ENCODE peak calls at places on chromosomes 1 and 21, in five cellular contexts. One of them, this sample, is unnamed.

GRCh38 chr1:86649618-86650017 is 54.8 kb upstream of the SH3GLB1 start:
- DNase-seq in stimulated activated CD4-positive, alpha-beta T cell treated with anti-CD3 and anti-CD28 coated beads, TNF-alpha, amount 100 ng/mL, for 1 hour: no peak
- DNase-seq in NCI-H1417: no peak
- DNase-seq in stimulated activated CD8-positive, alpha-beta memory T cell treated with anti-CD3 and anti-CD28 coated beads, Interleukin-7, amount 100 ng/mL, for 1 hour: no peak
- DNase-seq in fibroblast of pulmonary artery: no peak
- DNase-seq in this sample: no peak

GRCh38 chr1:57163332-57163731 is 197.5 kb upstream of the C8B start:
- DNase-seq in fibroblast of pulmonary artery: no peak
- DNase-seq in NCI-H1417: no peak
- DNase-seq in stimulated activated CD8-positive, alpha-beta memory T cell treated with anti-CD3 and anti-CD28 coated beads, Interleukin-7, amount 100 ng/mL, for 1 hour: no peak
- DNase-seq in stimulated activated CD4-positive, alpha-beta T cell treated with anti-CD3 and anti-CD28 coated beads, TNF-alpha, amount 100 ng/mL, for 1 hour: no peak
- DNase-seq in this sample: no peak

GRCh38 chr1:181803421-181803820 is 258.1 kb downstream of the ZNF648 start:
- DNase-seq in stimulated activated CD8-positive, alpha-beta memory T cell treated with anti-CD3 and anti-CD28 coated beads, Interleukin-7, amount 100 ng/mL, for 1 hour: no peak
- DNase-seq in fibroblast of pulmonary artery: no peak
- DNase-seq in NCI-H1417: no peak
- DNase-seq in stimulated activated CD4-positive, alpha-beta T cell treated with anti-CD3 and anti-CD28 coated beads, TNF-alpha, amount 100 ng/mL, for 1 hour: no peak
- DNase-seq in this sample: no peak

GRCh38 chr1:200380589-200381021 is 29.2 kb downstream of the ZNF281 start:
- DNase-seq in fibroblast of pulmonary artery: no peak
- DNase-seq in NCI-H1417: no peak
- DNase-seq in stimulated activated CD8-positive, alpha-beta memory T cell treated with anti-CD3 and anti-CD28 coated beads, Interleukin-7, amount 100 ng/mL, for 1 hour: no peak
- DNase-seq in stimulated activated CD4-positive, alpha-beta T cell treated with anti-CD3 and anti-CD28 coated beads, TNF-alpha, amount 100 ng/mL, for 1 hour: no peak
- DNase-seq in this sample: no peak

GRCh38 chr1:89888480-89889335 is 67.9 kb downstream of the LRRC8D start:
- DNase-seq in fibroblast of pulmonary artery: no peak
- DNase-seq in stimulated activated CD4-positive, alpha-beta T cell treated with anti-CD3 and anti-CD28 coated beads, TNF-alpha, amount 100 ng/mL, for 1 hour: no peak
- DNase-seq in NCI-H1417: no peak
- DNase-seq in stimulated activated CD8-positive, alpha-beta memory T cell treated with anti-CD3 and anti-CD28 coated beads, Interleukin-7, amount 100 ng/mL, for 1 hour: no peak
- DNase-seq in this sample: no peak

GRCh38 chr1:209883341-209883971 is 54.6 kb upstream of the SYT14 start:
- DNase-seq in stimulated activated CD8-positive, alpha-beta memory T cell treated with anti-CD3 and anti-CD28 coated beads, Interleukin-7, amount 100 ng/mL, for 1 hour: no peak
- DNase-seq in NCI-H1417: no peak
- DNase-seq in fibroblast of pulmonary artery: peak
- DNase-seq in stimulated activated CD4-positive, alpha-beta T cell treated with anti-CD3 and anti-CD28 coated beads, TNF-alpha, amount 100 ng/mL, for 1 hour: no peak
- DNase-seq in this sample: no peak

GRCh38 chr1:218353656-218354055 is 8.5 kb downstream of the TGFB2 start:
- DNase-seq in fibroblast of pulmonary artery: no peak
- DNase-seq in NCI-H1417: no peak
- DNase-seq in stimulated activated CD4-positive, alpha-beta T cell treated with anti-CD3 and anti-CD28 coated beads, TNF-alpha, amount 100 ng/mL, for 1 hour: no peak
- DNase-seq in stimulated activated CD8-positive, alpha-beta memory T cell treated with anti-CD3 and anti-CD28 coated beads, Interleukin-7, amount 100 ng/mL, for 1 hour: no peak
- DNase-seq in this sample: no peak

GRCh38 chr1:33316601-33317000 is 4.3 kb downstream of the A3GALT2 start:
- DNase-seq in fibroblast of pulmonary artery: no peak
- DNase-seq in NCI-H1417: no peak
- DNase-seq in stimulated activated CD8-positive, alpha-beta memory T cell treated with anti-CD3 and anti-CD28 coated beads, Interleukin-7, amount 100 ng/mL, for 1 hour: no peak
- DNase-seq in stimulated activated CD4-positive, alpha-beta T cell treated with anti-CD3 and anti-CD28 coated beads, TNF-alpha, amount 100 ng/mL, for 1 hour: no peak
- DNase-seq in this sample: no peak

GRCh38 chr1:247332901-247333361 is 1.3 kb upstream of the ZNF496 start:
- DNase-seq in stimulated activated CD8-positive, alpha-beta memory T cell treated with anti-CD3 and anti-CD28 coated beads, Interleukin-7, amount 100 ng/mL, for 1 hour: no peak
- DNase-seq in fibroblast of pulmonary artery: peak
- DNase-seq in NCI-H1417: no peak
- DNase-seq in stimulated activated CD4-positive, alpha-beta T cell treated with anti-CD3 and anti-CD28 coated beads, TNF-alpha, amount 100 ng/mL, for 1 hour: no peak
- DNase-seq in this sample: no peak

GRCh38 chr1:198444792-198445191 is 95.7 kb downstream of the ATP6V1G3 start:
- DNase-seq in stimulated activated CD8-positive, alpha-beta memory T cell treated with anti-CD3 and anti-CD28 coated beads, Interleukin-7, amount 100 ng/mL, for 1 hour: no peak
- DNase-seq in fibroblast of pulmonary artery: peak
- DNase-seq in stimulated activated CD4-positive, alpha-beta T cell treated with anti-CD3 and anti-CD28 coated beads, TNF-alpha, amount 100 ng/mL, for 1 hour: no peak
- DNase-seq in NCI-H1417: no peak
- DNase-seq in this sample: no peak

GRCh38 chr21:44805226-44805625 is 3.6 kb upstream of the UBE2G2 start:
- DNase-seq in fibroblast of pulmonary artery: no peak
- DNase-seq in stimulated activated CD4-positive, alpha-beta T cell treated with anti-CD3 and anti-CD28 coated beads, TNF-alpha, amount 100 ng/mL, for 1 hour: no peak
- DNase-seq in stimulated activated CD8-positive, alpha-beta memory T cell treated with anti-CD3 and anti-CD28 coated beads, Interleukin-7, amount 100 ng/mL, for 1 hour: no peak
- DNase-seq in NCI-H1417: no peak
- DNase-seq in this sample: no peak

GRCh38 chr1:44454704-44455103 is 49.6 kb downstream of the RNF220 start:
- DNase-seq in stimulated activated CD8-positive, alpha-beta memory T cell treated with anti-CD3 and anti-CD28 coated beads, Interleukin-7, amount 100 ng/mL, for 1 hour: no peak
- DNase-seq in stimulated activated CD4-positive, alpha-beta T cell treated with anti-CD3 and anti-CD28 coated beads, TNF-alpha, amount 100 ng/mL, for 1 hour: no peak
- DNase-seq in NCI-H1417: no peak
- DNase-seq in fibroblast of pulmonary artery: no peak
- DNase-seq in this sample: no peak

GRCh38 chr1:170265234-170265633 is 119.5 kb downstream of the NTMT2 start:
- DNase-seq in stimulated activated CD4-positive, alpha-beta T cell treated with anti-CD3 and anti-CD28 coated beads, TNF-alpha, amount 100 ng/mL, for 1 hour: no peak
- DNase-seq in fibroblast of pulmonary artery: no peak
- DNase-seq in NCI-H1417: peak
- DNase-seq in stimulated activated CD8-positive, alpha-beta memory T cell treated with anti-CD3 and anti-CD28 coated beads, Interleukin-7, amount 100 ng/mL, for 1 hour: no peak
- DNase-seq in this sample: no peak

GRCh38 chr1:98051065-98051675 is 130.3 kb upstream of the DPYD start:
- DNase-seq in stimulated activated CD8-positive, alpha-beta memory T cell treated with anti-CD3 and anti-CD28 coated beads, Interleukin-7, amount 100 ng/mL, for 1 hour: peak
- DNase-seq in NCI-H1417: peak
- DNase-seq in fibroblast of pulmonary artery: peak
- DNase-seq in stimulated activated CD4-positive, alpha-beta T cell treated with anti-CD3 and anti-CD28 coated beads, TNF-alpha, amount 100 ng/mL, for 1 hour: peak
- DNase-seq in this sample: peak

GRCh38 chr1:179143332-179143731 is 61.5 kb downstream of the TOR3A start:
- DNase-seq in stimulated activated CD4-positive, alpha-beta T cell treated with anti-CD3 and anti-CD28 coated beads, TNF-alpha, amount 100 ng/mL, for 1 hour: no peak
- DNase-seq in NCI-H1417: no peak
- DNase-seq in fibroblast of pulmonary artery: peak
- DNase-seq in stimulated activated CD8-positive, alpha-beta memory T cell treated with anti-CD3 and anti-CD28 coated beads, Interleukin-7, amount 100 ng/mL, for 1 hour: no peak
- DNase-seq in this sample: peak

GRCh38 chr1:51203121-51203873 is 32.8 kb upstream of the RNF11 start:
- DNase-seq in fibroblast of pulmonary artery: no peak
- DNase-seq in stimulated activated CD4-positive, alpha-beta T cell treated with anti-CD3 and anti-CD28 coated beads, TNF-alpha, amount 100 ng/mL, for 1 hour: no peak
- DNase-seq in stimulated activated CD8-positive, alpha-beta memory T cell treated with anti-CD3 and anti-CD28 coated beads, Interleukin-7, amount 100 ng/mL, for 1 hour: no peak
- DNase-seq in NCI-H1417: no peak
- DNase-seq in this sample: no peak

GRCh38 chr1:243597383-243597782 is 252.7 kb downstream of the AKT3 start:
- DNase-seq in stimulated activated CD4-positive, alpha-beta T cell treated with anti-CD3 and anti-CD28 coated beads, TNF-alpha, amount 100 ng/mL, for 1 hour: no peak
- DNase-seq in stimulated activated CD8-positive, alpha-beta memory T cell treated with anti-CD3 and anti-CD28 coated beads, Interleukin-7, amount 100 ng/mL, for 1 hour: no peak
- DNase-seq in NCI-H1417: no peak
- DNase-seq in fibroblast of pulmonary artery: peak
- DNase-seq in this sample: no peak

GRCh38 chr1:27011058-27011764 is 1.4 kb downstream of the TENT5B start:
- DNase-seq in NCI-H1417: no peak
- DNase-seq in fibroblast of pulmonary artery: peak
- DNase-seq in stimulated activated CD4-positive, alpha-beta T cell treated with anti-CD3 and anti-CD28 coated beads, TNF-alpha, amount 100 ng/mL, for 1 hour: no peak
- DNase-seq in stimulated activated CD8-positive, alpha-beta memory T cell treated with anti-CD3 and anti-CD28 coated beads, Interleukin-7, amount 100 ng/mL, for 1 hour: no peak
- DNase-seq in this sample: no peak

GRCh38 chr1:245859510-245860114 is 647.5 kb downstream of the SMYD3 start:
- DNase-seq in NCI-H1417: no peak
- DNase-seq in stimulated activated CD8-positive, alpha-beta memory T cell treated with anti-CD3 and anti-CD28 coated beads, Interleukin-7, amount 100 ng/mL, for 1 hour: no peak
- DNase-seq in stimulated activated CD4-positive, alpha-beta T cell treated with anti-CD3 and anti-CD28 coated beads, TNF-alpha, amount 100 ng/mL, for 1 hour: no peak
- DNase-seq in fibroblast of pulmonary artery: peak
- DNase-seq in this sample: no peak